ENCODE peak calls at places on chromosomes 13 and 19, in ten cellular contexts. H is breast epithelium, I is Caco-2, N is neuronal stem cell, B is ascending aorta, Z is A673, W is mesendoderm, F is upper lobe of right lung, M is right cardiac atrium, Q is tibial nerve. R is an unnamed sample. For H3K4me1, the result is how much of the 10 kb centered on the place peaks cover.

GRCh38 chr19:37304884-37305255 is 66.0 kb upstream of the ZNF527 start:
- DNase-seq in B (no peak), Q (no peak), M (no peak), I (no peak), H (no peak), Z (no peak), W (no peak), F (no peak), N (no peak), R (no peak)

GRCh38 chr19:35437152-35437951 is 10.7 kb upstream of the FFAR2 start:
- DNase-seq in B (no peak), H (no peak), F (no peak), M (no peak), Z (no peak), I (no peak), N (no peak), Q (no peak), W (no peak), R (no peak)

GRCh38 chr19:9856609-9857008 is 21.5 kb downstream of the PIN1 start:
- DNase-seq in Z (no peak), N (no peak), W (no peak), Q (no peak), H (no peak), I (no peak), B (no peak), M (no peak), F (no peak), R (no peak)

GRCh38 chr13:101059803-101060202 is 356.5 kb downstream of the NALCN start:
- DNase-seq in I (no peak), M (no peak), Z (no peak), F (no peak), W (no peak), B (no peak), N (no peak), Q (no peak), H (no peak), R (no peak)

GRCh38 chr13:19782049-19782726 is 557 bp downstream of the PSPC1 start:
- DNase-seq in W (peak), H (peak), M (peak), Q (peak), F (peak), Z (peak), I (peak), B (no peak), N (peak), R (no peak)

GRCh38 chr19:12983561-12984142 is 11.6 kb upstream of the NFIX start:
- DNase-seq in W (peak), N (peak), M (peak), Q (peak), F (peak), Z (peak), H (peak), I (peak), B (no peak), R (no peak)

GRCh38 chr19:12779162-12779993 is 4.0 kb upstream of the HOOK2 start:
- DNase-seq in W (peak), I (no peak), Z (peak), B (peak), Q (no peak), M (peak), N (no peak), H (no peak), F (no peak), R (no peak)

GRCh38 chr19:55372316-55373081 is 2.2 kb upstream of the IL11 start:
- DNase-seq in I (peak), N (no peak), W (peak), M (no peak), Q (no peak), B (no peak), F (no peak), Z (no peak), H (no peak), R (no peak)

GRCh38 chr13:28613562-28613961 is 45.4 kb upstream of the POMP start:
- DNase-seq in F (no peak), H (no peak), B (no peak), W (no peak), I (no peak), Z (no peak), M (no peak), Q (no peak), N (no peak), R (no peak)

GRCh38 chr13:91468301-91468700 is 69.9 kb downstream of the GPC5 start:
- DNase-seq in I (peak), N (no peak), Q (no peak), H (no peak), B (no peak), Z (no peak), W (peak), M (no peak), F (no peak), R (no peak)

GRCh38 chr13:49435992-49436391 is 7.9 kb downstream of the CAB39L start:
- DNase-seq in B (no peak), N (no peak), H (no peak), I (no peak), W (no peak), Q (no peak), Z (no peak), M (no peak), F (no peak), R (no peak)

GRCh38 chr13:113544071-113544891 is 40.3 kb upstream of the TFDP1 start:
- DNase-seq in B (no peak), M (no peak), Q (no peak), Z (no peak), F (peak), I (peak), W (no peak), H (no peak), N (no peak), R (no peak)

GRCh38 chr13:45219123-45219891 is 18.5 kb upstream of the KCTD4 start:
- DNase-seq in F (no peak), N (no peak), M (no peak), W (no peak), B (no peak), I (no peak), Q (no peak), Z (no peak), H (no peak), R (no peak)

GRCh38 chr13:29484796-29485195 is 110.7 kb downstream of the SLC7A1 start:
- DNase-seq in H (no peak), W (no peak), I (no peak), B (no peak), Q (no peak), F (no peak), M (no peak), N (no peak), Z (no peak), R (no peak)

GRCh38 chr13:104773775-104774174 is 1707.6 kb upstream of the SLC10A2 start:
- DNase-seq in F (no peak), N (peak), Z (peak), Q (no peak), M (no peak), I (peak), H (no peak), W (peak), B (no peak), R (peak)

GRCh38 chr19:37953576-37954303 is 46.7 kb downstream of the SIPA1L3 start:
- DNase-seq in M (no peak), Z (peak), B (no peak), Q (no peak), H (no peak), I (no peak), W (peak), N (peak), F (peak), R (no peak)

GRCh38 chr19:14509382-14509781 is 8.8 kb downstream of the DNAJB1 start:
- DNase-seq in W (no peak), N (no peak), H (no peak), Q (no peak), M (no peak), Z (no peak), B (no peak), F (no peak), I (no peak), R (no peak)

GRCh38 chr13:51192348-51192747 is 29.9 kb upstream of the FAM124A start:
- DNase-seq in I (no peak), Z (no peak), F (no peak), N (no peak), Q (no peak), H (no peak), W (no peak), M (no peak), B (no peak), R (no peak)

GRCh38 chr13:86446311-86446710 is 647.1 kb upstream of the SLITRK6 start:
- DNase-seq in Z (peak), Q (no peak), I (no peak), F (no peak), B (no peak), M (no peak), H (no peak), N (no peak), W (peak), R (no peak)

GRCh38 chr19:55116232-55117062 is 990 bp downstream of the PPP1R12C start:
- DNase-seq in B (no peak), W (peak), N (no peak), H (peak), M (peak), I (no peak), Z (peak), Q (no peak), F (no peak), R (no peak)

GRCh38 chr19:6610934-6611370 is 20.0 kb upstream of the CD70 start:
- DNase-seq in H (no peak), Z (peak), N (no peak), F (no peak), M (no peak), B (no peak), W (no peak), I (no peak), Q (no peak), R (no peak)

GRCh38 chr19:11821474-11821873 is 7.4 kb downstream of the ZNF440 start:
- DNase-seq in I (no peak), H (no peak), N (no peak), Z (no peak), F (no peak), W (no peak), Q (no peak), M (no peak), B (no peak), R (no peak)

GRCh38 chr19:54654447-54655321 is 8.1 kb upstream of the LILRB4 start:
- DNase-seq in N (no peak), Q (no peak), M (no peak), B (no peak), H (no peak), I (no peak), F (no peak), Z (peak), W (no peak), R (no peak)

GRCh38 chr19:15840833-15841232 is 25.4 kb upstream of the OR10H1 start:
- DNase-seq in F (no peak), B (no peak), N (no peak), M (no peak), W (no peak), Q (no peak), H (no peak), I (no peak), Z (no peak), R (no peak)

GRCh38 chr13:100029930-100030329 is 48.3 kb downstream of the ZIC2 start:
- DNase-seq in F (no peak), Q (no peak), W (no peak), I (no peak), M (no peak), H (no peak), N (no peak), Z (no peak), B (no peak), R (no peak)

GRCh38 chr13:23992722-23993438 is 95.6 kb upstream of the C1QTNF9B start:
- DNase-seq in Z (no peak), B (no peak), H (no peak), F (no peak), I (no peak), W (no peak), Q (no peak), M (no peak), N (no peak), R (no peak)

GRCh38 chr13:27168870-27169525 is 2.6 kb downstream of the USP12 start:
- DNase-seq in B (no peak), W (no peak), I (no peak), Q (no peak), M (no peak), H (no peak), Z (no peak), N (no peak), F (no peak), R (no peak)

GRCh38 chr13:72141845-72142470 is 275.0 kb upstream of the DACH1 start:
- DNase-seq in I (no peak), W (no peak), N (no peak), Q (no peak), H (no peak), B (no peak), F (no peak), Z (no peak), M (no peak), R (no peak)

GRCh38 chr13:26816876-26817275 is 56.3 kb upstream of the GPR12 start:
- DNase-seq in W (no peak), Z (no peak), M (no peak), N (no peak), H (no peak), B (no peak), F (no peak), I (no peak), Q (no peak), R (no peak)

GRCh38 chr13:78657699-78658629 is 991 bp downstream of the OBI1 start:
- DNase-seq in Q (no peak), N (peak), B (no peak), H (no peak), F (no peak), I (peak), M (no peak), Z (peak), W (peak), R (peak)

DNA sequence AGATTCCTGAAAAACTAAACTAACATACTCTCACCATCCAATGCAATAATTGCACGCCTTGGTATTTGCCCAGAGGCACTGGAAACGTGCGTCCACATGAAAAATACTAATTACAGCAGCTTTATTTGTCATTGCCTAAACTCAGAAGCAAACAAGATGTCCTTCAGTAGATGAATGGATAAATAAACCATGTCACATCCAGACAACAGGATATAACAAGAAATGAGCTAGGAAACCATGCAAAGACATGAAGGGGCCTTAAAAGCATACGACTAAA is 25.0 kb downstream of the ELL start:
- DNase-seq in M (no peak), I (no peak), Z (no peak), Q (no peak), F (no peak), B (no peak), N (no peak), W (no peak), H (no peak), R (no peak)
- H3K4me1 ChIP-seq in M (under half), I (under half), Z (under half), Q (half or more), F (half or more), B (half or more), N (under half), W (under half), H (under half), R (under half)

GRCh38 chr19:40805258-40805868 is 6.4 kb downstream of the EGLN2 start:
- DNase-seq in N (no peak), Q (no peak), H (no peak), W (no peak), M (peak), B (no peak), I (no peak), Z (no peak), F (no peak), R (no peak)

GRCh38 chr19:40807147-40808020 is 8.4 kb downstream of the EGLN2 start:
- DNase-seq in F (peak), B (no peak), W (peak), H (no peak), Z (no peak), N (no peak), M (no peak), Q (no peak), I (peak), R (no peak)

GRCh38 chr19:40804783-40805242 is 5.8 kb downstream of the EGLN2 start:
- DNase-seq in M (peak), Z (no peak), W (no peak), Q (no peak), H (no peak), I (no peak), N (no peak), F (peak), B (no peak), R (no peak)

GRCh38 chr19:40808021-40808325 is 9.0 kb downstream of the EGLN2 start:
- DNase-seq in H (no peak), B (no peak), Q (no peak), N (no peak), Z (no peak), M (no peak), W (no peak), I (no peak), F (no peak), R (no peak)

GRCh38 chr19:40806385-40807146 is 7.6 kb downstream of the EGLN2 start:
- DNase-seq in Q (peak), F (peak), Z (peak), M (peak), I (peak), B (peak), N (peak), H (peak), W (peak), R (peak)
- H3K4me1 ChIP-seq in Q (half or more), F (half or more), Z (half or more), M (under half), I (under half), B (half or more), N (under half), H (half or more), W (under half), R (under half)

GRCh38 chr13:109114991-109115390 is 485.6 kb downstream of the MYO16 start:
- DNase-seq in F (no peak), B (no peak), I (no peak), H (no peak), W (no peak), M (no peak), N (no peak), Z (no peak), Q (no peak), R (no peak)
- H3K4me1 ChIP-seq in F (under half), B (under half), I (under half), H (under half), W (under half), M (under half), N (under half), Z (under half), Q (under half), R (under half)

DNA sequence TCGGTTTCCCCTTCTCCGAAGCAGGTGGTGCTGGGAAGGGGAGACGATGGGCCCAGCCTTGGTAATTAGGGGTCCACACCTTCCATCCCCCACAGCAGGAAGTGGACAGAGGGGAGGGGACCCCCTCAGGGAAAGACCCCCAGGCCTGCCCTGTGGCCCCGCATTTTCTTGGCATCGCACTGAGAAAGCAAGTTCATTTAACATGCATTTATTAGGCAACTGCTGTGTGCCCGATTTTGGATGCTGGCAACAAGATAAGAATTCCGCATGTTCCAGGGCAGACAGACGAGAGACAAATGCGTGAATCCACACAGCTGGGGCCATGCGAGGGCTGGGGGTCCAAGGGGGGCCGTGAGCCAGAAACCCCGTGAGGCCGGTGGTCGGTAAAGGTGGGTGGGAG is 28.4 kb downstream of the ARID3A start:
- DNase-seq in W (peak), H (no peak), M (no peak), Q (no peak), B (no peak), N (no peak), Z (no peak), I (no peak), F (no peak), R (no peak)
- H3K4me1 ChIP-seq in W (under half), H (under half), M (under half), Q (under half), B (under half), N (under half), Z (under half), I (half or more), F (under half), R (under half)